ENCODE peak calls at places on chromosomes 2 and 18, in six cellular contexts. One of them, this sample, is unnamed.

GRCh38 chr2:24123212-24124002 is at the start of the genes FAM228B and PFN4:
- DNase-seq in heart left ventricle: peak; percentile 92
- DNase-seq in PC-9: peak; percentile 85
- DNase-seq in upper lobe of right lung: peak; percentile 96
- DNase-seq in neural progenitor cell: peak; percentile 86
- DNase-seq in fibroblast of lung: peak; percentile 81
- DNase-seq in this sample: peak; percentile 92

GRCh38 chr2:8541636-8542035 is 140.2 kb upstream of the ID2 start:
- DNase-seq in heart left ventricle: no peak
- DNase-seq in PC-9: no peak
- DNase-seq in upper lobe of right lung: no peak
- DNase-seq in neural progenitor cell: no peak
- DNase-seq in fibroblast of lung: no peak
- DNase-seq in this sample: no peak

GRCh38 chr18:53799134-53799533 is 425.3 kb downstream of the MBD2 start:
- DNase-seq in heart left ventricle: no peak
- DNase-seq in PC-9: no peak
- DNase-seq in upper lobe of right lung: no peak
- DNase-seq in neural progenitor cell: no peak
- DNase-seq in fibroblast of lung: peak; percentile 44
- DNase-seq in this sample: no peak

GRCh38 chr18:56522826-56523225 is 115.6 kb downstream of the TXNL1 start:
- DNase-seq in heart left ventricle: no peak
- DNase-seq in PC-9: no peak
- DNase-seq in upper lobe of right lung: no peak
- DNase-seq in neural progenitor cell: no peak
- DNase-seq in fibroblast of lung: no peak
- DNase-seq in this sample: no peak

GRCh38 chr2:52884971-52885370 is 882.6 kb upstream of the CHAC2 start:
- DNase-seq in heart left ventricle: no peak
- DNase-seq in PC-9: no peak
- DNase-seq in upper lobe of right lung: no peak
- DNase-seq in neural progenitor cell: no peak
- DNase-seq in fibroblast of lung: no peak
- DNase-seq in this sample: no peak

GRCh38 chr18:23735021-23735464 is 45.8 kb downstream of the LAMA3 start:
- DNase-seq in heart left ventricle: no peak
- DNase-seq in PC-9: no peak
- DNase-seq in upper lobe of right lung: no peak
- DNase-seq in neural progenitor cell: no peak
- DNase-seq in fibroblast of lung: peak; percentile 43
- DNase-seq in this sample: no peak

GRCh38 chr2:144780983-144781382 is 261.1 kb upstream of the ZEB2 start:
- DNase-seq in heart left ventricle: no peak
- DNase-seq in PC-9: no peak
- DNase-seq in upper lobe of right lung: no peak
- DNase-seq in neural progenitor cell: no peak
- DNase-seq in fibroblast of lung: no peak
- DNase-seq in this sample: no peak

GRCh38 chr2:20447437-20448245 is 767 bp downstream of the RHOB start:
- DNase-seq in heart left ventricle: peak; percentile 61
- DNase-seq in PC-9: no peak
- DNase-seq in upper lobe of right lung: peak; percentile 81
- DNase-seq in neural progenitor cell: peak; percentile 67
- DNase-seq in fibroblast of lung: peak; percentile 49
- DNase-seq in this sample: peak; percentile 53

GRCh38 chr18:9055185-9055584 is 47.3 kb upstream of the NDUFV2 start:
- DNase-seq in heart left ventricle: no peak
- DNase-seq in PC-9: no peak
- DNase-seq in upper lobe of right lung: no peak
- DNase-seq in neural progenitor cell: no peak
- DNase-seq in fibroblast of lung: peak; percentile 85
- DNase-seq in this sample: no peak

GRCh38 chr2:175233135-175233719 is 51.7 kb upstream of the ATP5MC3 start:
- DNase-seq in heart left ventricle: no peak
- DNase-seq in PC-9: no peak
- DNase-seq in upper lobe of right lung: no peak
- DNase-seq in neural progenitor cell: no peak
- DNase-seq in fibroblast of lung: peak; percentile 97
- DNase-seq in this sample: no peak

GRCh38 chr18:45363258-45363657 is 252.0 kb upstream of the SLC14A2 start:
- DNase-seq in heart left ventricle: no peak
- DNase-seq in PC-9: no peak
- DNase-seq in upper lobe of right lung: no peak
- DNase-seq in neural progenitor cell: no peak
- DNase-seq in fibroblast of lung: no peak
- DNase-seq in this sample: no peak

GRCh38 chr2:176364578-176364977 is 95.3 kb downstream of the MTX2 start:
- DNase-seq in heart left ventricle: no peak
- DNase-seq in PC-9: no peak
- DNase-seq in upper lobe of right lung: no peak
- DNase-seq in neural progenitor cell: no peak
- DNase-seq in fibroblast of lung: no peak
- DNase-seq in this sample: no peak

GRCh38 chr2:77434880-77435279 is 87.3 kb downstream of the LRRTM4 start:
- DNase-seq in heart left ventricle: no peak
- DNase-seq in PC-9: no peak
- DNase-seq in upper lobe of right lung: no peak
- DNase-seq in neural progenitor cell: peak; percentile 12
- DNase-seq in fibroblast of lung: no peak
- DNase-seq in this sample: no peak

GRCh38 chr18:7878265-7879173 is 311.4 kb downstream of the PTPRM start:
- DNase-seq in heart left ventricle: no peak
- DNase-seq in PC-9: no peak
- DNase-seq in upper lobe of right lung: no peak
- DNase-seq in neural progenitor cell: peak; percentile 63
- DNase-seq in fibroblast of lung: no peak
- DNase-seq in this sample: no peak

GRCh38 chr2:86518498-86518897 is 44.7 kb downstream of the CHMP3 start:
- DNase-seq in heart left ventricle: no peak
- DNase-seq in PC-9: no peak
- DNase-seq in upper lobe of right lung: no peak
- DNase-seq in neural progenitor cell: peak; percentile 43
- DNase-seq in fibroblast of lung: peak; percentile 53
- DNase-seq in this sample: peak; percentile 36

GRCh38 chr2:177078416-177078815 is 134.2 kb upstream of the HNRNPA3 start:
- DNase-seq in heart left ventricle: no peak
- DNase-seq in PC-9: no peak
- DNase-seq in upper lobe of right lung: peak; percentile 87
- DNase-seq in neural progenitor cell: no peak
- DNase-seq in fibroblast of lung: no peak
- DNase-seq in this sample: no peak

GRCh38 chr18:72727776-72728175 is 140.0 kb downstream of the NETO1 start:
- DNase-seq in heart left ventricle: no peak
- DNase-seq in PC-9: no peak
- DNase-seq in upper lobe of right lung: no peak
- DNase-seq in neural progenitor cell: no peak
- DNase-seq in fibroblast of lung: no peak
- DNase-seq in this sample: no peak

GRCh38 chr18:57921708-57922107 is 118.6 kb upstream of the ATP8B1 start:
- DNase-seq in heart left ventricle: no peak
- DNase-seq in PC-9: no peak
- DNase-seq in upper lobe of right lung: no peak
- DNase-seq in neural progenitor cell: no peak
- DNase-seq in fibroblast of lung: peak; percentile 45
- DNase-seq in this sample: no peak

GRCh38 chr2:109637749-109638570 is 23.8 kb downstream of the SOWAHC start:
- DNase-seq in heart left ventricle: no peak
- DNase-seq in PC-9: no peak
- DNase-seq in upper lobe of right lung: no peak
- DNase-seq in neural progenitor cell: no peak
- DNase-seq in fibroblast of lung: peak; percentile 65
- DNase-seq in this sample: no peak

GRCh38 chr18:68791801-68792200 is 6.1 kb upstream of the CCDC102B start:
- DNase-seq in heart left ventricle: no peak
- DNase-seq in PC-9: no peak
- DNase-seq in upper lobe of right lung: no peak
- DNase-seq in neural progenitor cell: no peak
- DNase-seq in fibroblast of lung: peak; percentile 86
- DNase-seq in this sample: no peak

DNA sequence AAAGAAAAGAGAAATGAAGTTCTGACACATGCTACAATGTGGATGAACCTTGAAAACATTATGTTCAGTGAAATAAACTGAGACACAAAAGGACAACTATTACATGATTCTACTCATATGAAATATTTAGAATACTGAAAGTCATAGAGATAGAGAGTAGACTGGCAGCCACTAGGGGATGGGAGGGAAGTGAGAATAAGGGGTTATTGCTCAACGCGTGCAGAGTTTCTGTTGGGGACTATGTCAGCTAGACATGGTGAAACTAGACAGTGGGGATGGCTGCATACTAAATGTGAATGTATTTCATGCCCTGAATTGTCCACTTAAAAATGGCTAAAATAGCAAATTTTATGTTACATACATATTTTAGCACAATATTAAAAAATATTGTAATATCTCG is 108.7 kb upstream of the ATL2 start:
- DNase-seq in heart left ventricle: no peak
- DNase-seq in PC-9: no peak
- DNase-seq in upper lobe of right lung: no peak
- DNase-seq in neural progenitor cell: no peak
- DNase-seq in fibroblast of lung: no peak
- DNase-seq in this sample: no peak
- TF ChIP-seq CTCF in heart left ventricle: no peak
- TF ChIP-seq CTCF in PC-9: no peak
- TF ChIP-seq CTCF in upper lobe of right lung: no peak
- TF ChIP-seq CTCF in neural progenitor cell: no peak
- TF ChIP-seq CTCF in fibroblast of lung: no peak
- TF ChIP-seq CTCF in this sample: no peak

GRCh38 chr2:74414475-74414874 is 6.9 kb downstream of the C2orf81 start:
- DNase-seq in heart left ventricle: no peak
- DNase-seq in PC-9: no peak
- DNase-seq in upper lobe of right lung: no peak
- DNase-seq in neural progenitor cell: no peak
- DNase-seq in fibroblast of lung: no peak
- DNase-seq in this sample: no peak
- H3K4me3 ChIP-seq in heart left ventricle: peak overlapping the region; percentile 66
- H3K4me3 ChIP-seq in PC-9: no peak overlapping the region
- H3K4me3 ChIP-seq in upper lobe of right lung: peak overlapping the region; percentile 69
- H3K4me3 ChIP-seq in neural progenitor cell: no peak overlapping the region
- H3K4me3 ChIP-seq in fibroblast of lung: peak overlapping the region; percentile 38
- H3K4me3 ChIP-seq in this sample: no peak overlapping the region

DNA sequence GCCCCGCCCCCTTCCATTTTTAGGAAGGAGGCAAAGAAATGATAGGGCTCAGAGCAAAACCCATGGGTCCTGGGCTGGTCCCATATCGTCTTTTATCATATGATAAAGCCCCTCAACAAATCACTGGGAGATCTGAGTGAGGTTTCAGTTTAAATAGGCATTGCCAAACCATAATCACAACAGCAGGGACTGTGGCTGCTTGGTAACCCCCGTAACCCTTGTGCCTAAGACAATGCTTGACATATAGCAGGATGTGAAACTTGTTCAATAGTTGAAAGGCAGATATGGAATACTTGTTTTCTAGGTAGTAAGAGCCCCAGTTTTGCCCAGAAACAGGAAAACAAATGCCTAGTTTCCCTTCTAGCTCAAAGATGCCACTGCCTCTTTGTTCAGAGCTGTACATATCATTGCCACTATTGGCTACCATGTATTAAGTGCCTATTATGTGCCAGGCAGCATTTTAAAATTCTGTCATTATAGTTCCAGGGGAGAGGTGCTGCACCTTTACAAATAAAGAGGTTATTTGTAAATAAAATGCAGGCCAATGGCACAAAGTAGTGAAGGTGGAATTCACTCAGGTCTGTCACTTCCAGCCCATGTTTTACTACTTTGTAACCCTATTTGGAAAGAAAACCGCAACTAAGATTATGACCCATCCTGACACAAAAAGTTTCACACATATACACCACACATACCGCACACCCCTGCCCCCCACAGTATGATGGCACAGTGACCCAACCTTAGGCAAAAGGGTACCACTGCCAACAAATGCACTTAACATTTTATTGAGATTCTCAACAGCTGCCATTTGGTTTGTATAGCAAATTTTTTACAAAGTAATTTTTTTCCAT is 14.2 kb downstream of the NAGK start:
- DNase-seq in heart left ventricle: no peak
- DNase-seq in PC-9: no peak
- DNase-seq in upper lobe of right lung: no peak
- DNase-seq in neural progenitor cell: no peak
- DNase-seq in fibroblast of lung: no peak
- DNase-seq in this sample: no peak
- H3K4me1 ChIP-seq in heart left ventricle: peaks cover 18% of the 10 kb centered on the region
- H3K4me1 ChIP-seq in PC-9: no peaks in the 10 kb centered on the region
- H3K4me1 ChIP-seq in upper lobe of right lung: peaks cover 4% of the 10 kb centered on the region
- H3K4me1 ChIP-seq in neural progenitor cell: peaks cover 6% of the 10 kb centered on the region
- H3K4me1 ChIP-seq in fibroblast of lung: no peaks in the 10 kb centered on the region
- H3K4me1 ChIP-seq in this sample: no peaks in the 10 kb centered on the region

GRCh38 chr2:54557211-54557600 is 101.1 kb downstream of the SPTBN1 start:
- DNase-seq in heart left ventricle: no peak
- DNase-seq in PC-9: no peak
- DNase-seq in upper lobe of right lung: no peak
- DNase-seq in neural progenitor cell: no peak
- DNase-seq in fibroblast of lung: no peak
- DNase-seq in this sample: no peak

GRCh38 chr2:54558188-54558975 is 102.3 kb downstream of the SPTBN1 start:
- DNase-seq in heart left ventricle: peak; percentile 54
- DNase-seq in PC-9: peak; percentile 73
- DNase-seq in upper lobe of right lung: peak; percentile 86
- DNase-seq in neural progenitor cell: peak; percentile 91
- DNase-seq in fibroblast of lung: peak; percentile 60
- DNase-seq in this sample: peak; percentile 80

GRCh38 chr2:54558976-54559410 is 102.9 kb downstream of the SPTBN1 start:
- DNase-seq in heart left ventricle: no peak
- DNase-seq in PC-9: no peak
- DNase-seq in upper lobe of right lung: no peak
- DNase-seq in neural progenitor cell: no peak
- DNase-seq in fibroblast of lung: no peak
- DNase-seq in this sample: no peak

GRCh38 chr2:54556659-54557121 is 100.6 kb downstream of the SPTBN1 start:
- DNase-seq in heart left ventricle: no peak
- DNase-seq in PC-9: no peak
- DNase-seq in upper lobe of right lung: no peak
- DNase-seq in neural progenitor cell: no peak
- DNase-seq in fibroblast of lung: peak; percentile 92
- DNase-seq in this sample: no peak

DNA sequence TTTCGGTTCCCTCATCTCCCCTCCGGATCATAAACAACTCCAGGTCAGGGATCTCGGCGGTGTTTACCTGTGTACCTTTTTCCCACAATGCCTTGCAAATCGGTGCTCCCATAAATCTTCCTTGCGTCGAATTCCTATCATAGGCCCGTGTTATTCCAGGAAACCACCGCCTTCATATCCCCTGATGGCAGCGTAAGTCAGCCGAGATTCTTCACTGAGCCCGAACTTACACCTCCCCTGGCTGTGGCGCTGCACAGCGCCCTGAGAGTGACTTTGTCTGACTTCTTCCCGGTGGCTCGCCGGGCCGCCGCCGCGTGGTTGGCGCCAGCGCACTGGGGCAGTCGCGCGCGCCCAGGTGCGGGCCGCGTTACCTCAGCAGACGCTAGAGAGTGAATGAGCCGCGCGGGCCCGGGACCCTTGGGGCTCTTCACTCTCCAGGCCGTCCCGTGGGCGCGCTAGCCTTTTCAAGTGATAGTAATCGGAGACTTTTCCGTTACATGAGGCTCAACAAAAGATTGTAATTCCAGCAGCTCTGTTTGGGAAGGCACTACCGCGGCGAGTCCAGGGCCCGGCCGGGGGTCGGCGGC is 101.6 kb downstream of the SPTBN1 start:
- DNase-seq in heart left ventricle: peak; percentile 45
- DNase-seq in PC-9: peak; percentile 71
- DNase-seq in upper lobe of right lung: peak; percentile 82
- DNase-seq in neural progenitor cell: peak; percentile 84
- DNase-seq in fibroblast of lung: peak; percentile 36
- DNase-seq in this sample: peak; percentile 85
- TF ChIP-seq CTCF in heart left ventricle: peak; percentile 13
- TF ChIP-seq CTCF in PC-9: no peak
- TF ChIP-seq CTCF in upper lobe of right lung: peak; percentile 11
- TF ChIP-seq CTCF in neural progenitor cell: peak; percentile 17
- TF ChIP-seq CTCF in fibroblast of lung: no peak
- TF ChIP-seq CTCF in this sample: peak; percentile 5